ENCODE peak calls at places on chromosomes 13 and 19, in five cellular contexts. One of them, this sample, is unnamed.

GRCh38 chr19:43699506-43700367 is 16.1 kb upstream of the IRGC start:
- DNase-seq in thoracic aorta: no peak
- DNase-seq in AG08395: no peak
- DNase-seq in stimulated activated CD4-positive, alpha-beta T cell treated with anti-CD3 and anti-CD28 coated beads, Interleukin-4, amount 100 ng/mL, for 1 hour: no peak
- DNase-seq in MM.1S: no peak
- DNase-seq in this sample: no peak

GRCh38 chr19:44607049-44607448 is 6.3 kb upstream of the IGSF23 start:
- DNase-seq in thoracic aorta: no peak
- DNase-seq in AG08395: no peak
- DNase-seq in stimulated activated CD4-positive, alpha-beta T cell treated with anti-CD3 and anti-CD28 coated beads, Interleukin-4, amount 100 ng/mL, for 1 hour: no peak
- DNase-seq in MM.1S: no peak
- DNase-seq in this sample: no peak

GRCh38 chr13:99898421-99898820 is 73.1 kb downstream of the ZIC5 start:
- DNase-seq in thoracic aorta: no peak
- DNase-seq in AG08395: no peak
- DNase-seq in stimulated activated CD4-positive, alpha-beta T cell treated with anti-CD3 and anti-CD28 coated beads, Interleukin-4, amount 100 ng/mL, for 1 hour: no peak
- DNase-seq in MM.1S: no peak
- DNase-seq in this sample: no peak

GRCh38 chr13:22506286-22506685 is 674.5 kb upstream of the SGCG start:
- DNase-seq in thoracic aorta: no peak
- DNase-seq in AG08395: no peak
- DNase-seq in stimulated activated CD4-positive, alpha-beta T cell treated with anti-CD3 and anti-CD28 coated beads, Interleukin-4, amount 100 ng/mL, for 1 hour: no peak
- DNase-seq in MM.1S: no peak
- DNase-seq in this sample: no peak

GRCh38 chr19:39053276-39054090 is 21.1 kb upstream of the FBXO27 start:
- DNase-seq in thoracic aorta: no peak
- DNase-seq in AG08395: no peak
- DNase-seq in stimulated activated CD4-positive, alpha-beta T cell treated with anti-CD3 and anti-CD28 coated beads, Interleukin-4, amount 100 ng/mL, for 1 hour: no peak
- DNase-seq in MM.1S: no peak
- DNase-seq in this sample: no peak

GRCh38 chr13:21130116-21130515 is 46.2 kb downstream of the SKA3 start:
- DNase-seq in thoracic aorta: no peak
- DNase-seq in AG08395: no peak
- DNase-seq in stimulated activated CD4-positive, alpha-beta T cell treated with anti-CD3 and anti-CD28 coated beads, Interleukin-4, amount 100 ng/mL, for 1 hour: no peak
- DNase-seq in MM.1S: no peak
- DNase-seq in this sample: no peak

GRCh38 chr19:18046066-18046718 is 38.2 kb downstream of the ARRDC2 start:
- DNase-seq in thoracic aorta: no peak
- DNase-seq in AG08395: peak; percentile 74
- DNase-seq in stimulated activated CD4-positive, alpha-beta T cell treated with anti-CD3 and anti-CD28 coated beads, Interleukin-4, amount 100 ng/mL, for 1 hour: peak; percentile 26
- DNase-seq in MM.1S: no peak
- DNase-seq in this sample: no peak

GRCh38 chr13:98450495-98451167 is 126.3 kb downstream of the STK24 start:
- DNase-seq in thoracic aorta: no peak
- DNase-seq in AG08395: no peak
- DNase-seq in stimulated activated CD4-positive, alpha-beta T cell treated with anti-CD3 and anti-CD28 coated beads, Interleukin-4, amount 100 ng/mL, for 1 hour: no peak
- DNase-seq in MM.1S: no peak
- DNase-seq in this sample: peak; percentile 73

GRCh38 chr19:11499890-11500420 is 5.7 kb downstream of the ZNF653 start:
- DNase-seq in thoracic aorta: no peak
- DNase-seq in AG08395: no peak
- DNase-seq in stimulated activated CD4-positive, alpha-beta T cell treated with anti-CD3 and anti-CD28 coated beads, Interleukin-4, amount 100 ng/mL, for 1 hour: no peak
- DNase-seq in MM.1S: no peak
- DNase-seq in this sample: no peak